ENCODE peak calls at places on chromosomes 13 and 19, in four cellular contexts. H is GM12878, I is HepG2, G is K562. X is an unnamed sample.

GRCh38 chr13:24632382-24633121 is 47.7 kb upstream of the ATP12A start:
- DNase-seq in H (no peak), G (no peak), I (no peak), X (no peak)

GRCh38 chr13:113917523-113918371 is 53.9 kb upstream of the GAS6 start:
- DNase-seq in H (no peak), I (no peak), G (no peak), X (no peak)

GRCh38 chr19:48644355-48644754 is 1.6 kb downstream of the CA11 start:
- DNase-seq in I (no peak), G (no peak), H (no peak), X (no peak)

GRCh38 chr13:87123987-87124784 is 547.0 kb upstream of the SLITRK5 start:
- DNase-seq in G (peak; percentile 1), I (peak; percentile 10), H (no peak), X (peak; percentile 48)

GRCh38 chr19:57566396-57567256 is 7.0 kb upstream of the ZNF550 start:
- DNase-seq in H (no peak), I (no peak), G (peak; percentile 26), X (peak; percentile 60)

GRCh38 chr13:45446181-45446580 is 18.6 kb upstream of the COG3 start:
- DNase-seq in I (no peak), H (no peak), G (no peak), X (no peak)

GRCh38 chr13:20127563-20128458 is 33.0 kb downstream of the GJA3 start:
- DNase-seq in G (no peak), I (peak; percentile 53), H (no peak), X (peak; percentile 68)

GRCh38 chr19:41239363-41239762 is 20.3 kb downstream of the AXL start:
- DNase-seq in H (no peak), G (no peak), I (no peak), X (no peak)

GRCh38 chr13:35994131-35994966 is 136.8 kb downstream of the DCLK1 start:
- DNase-seq in I (no peak), H (no peak), G (no peak), X (no peak)

GRCh38 chr13:44306401-44307192 is 67.0 kb upstream of the SERP2 start:
- DNase-seq in H (no peak), I (no peak), G (no peak), X (peak; percentile 62)

GRCh38 chr13:104937881-104938280 is 1597.6 kb downstream of the EFNB2 start:
- DNase-seq in G (no peak), I (no peak), H (no peak), X (no peak)

GRCh38 chr13:66489586-66489985 is 740.5 kb downstream of the PCDH9 start:
- DNase-seq in I (no peak), H (no peak), G (no peak), X (no peak)

GRCh38 chr19:15466851-15467733 is 2.7 kb upstream of the RASAL3 start:
- DNase-seq in H (peak; percentile 97), G (no peak), I (no peak), X (no peak)

GRCh38 chr19:46296722-46297431 is at the start of gene HIF3A:
- DNase-seq in I (no peak), H (no peak), G (peak; percentile 50), X (peak; percentile 99)

GRCh38 chr13:97855570-97855970 is 97.9 kb upstream of the IPO5 start:
- DNase-seq in I (peak; percentile 55), G (peak; percentile 39), H (peak; percentile 13), X (peak; percentile 92)

GRCh38 chr13:101144808-101145419 is 271.4 kb downstream of the NALCN start:
- DNase-seq in G (peak; percentile 12), H (peak; percentile 5), I (peak; percentile 38), X (peak; percentile 78)

GRCh38 chr13:105579821-105580707 is 955.4 kb downstream of the EFNB2 start:
- DNase-seq in I (no peak), H (no peak), G (no peak), X (no peak)

GRCh38 chr13:22812793-22813192 is 368.0 kb upstream of the SGCG start:
- DNase-seq in H (no peak), I (no peak), G (peak; percentile 5), X (no peak)

GRCh38 chr19:12791345-12792047 is at the start of gene JUNB:
- DNase-seq in H (peak; percentile 86), I (peak; percentile 88), G (peak; percentile 95), X (peak; percentile 87)

GRCh38 chr13:32838985-32839384 is 177.2 kb upstream of the KL start:
- DNase-seq in G (no peak), I (peak; percentile 24), H (no peak), X (no peak)

GRCh38 chr19:49118565-49119410 is at the start of gene C19orf73:
- DNase-seq in H (peak; percentile 69), I (peak; percentile 82), G (peak; percentile 99), X (peak; percentile 96)

GRCh38 chr19:10553943-10554381 is 10.3 kb downstream of the ATG4D start:
- DNase-seq in H (peak; percentile 55), G (no peak), I (no peak), X (no peak)

GRCh38 chr13:73341748-73342147 is 282.9 kb downstream of the KLF5 start:
- DNase-seq in H (no peak), G (no peak), I (no peak), X (peak; percentile 41)

GRCh38 chr13:87810391-87810801 is 139.2 kb downstream of the SLITRK5 start:
- DNase-seq in H (no peak), I (peak; percentile 18), G (no peak), X (peak; percentile 74)

GRCh38 chr19:52688335-52688734 is 46.5 kb downstream of the ZNF611 start:
- DNase-seq in I (no peak), G (no peak), H (no peak), X (no peak)

GRCh38 chr19:4197228-4197624 is 14.7 kb downstream of the ANKRD24 start:
- DNase-seq in I (no peak), H (no peak), G (no peak), X (no peak)

GRCh38 chr19:52070496-52070895 is 21.9 kb upstream of the ZNF432 start:
- DNase-seq in H (no peak), I (no peak), G (no peak), X (no peak)

GRCh38 chr19:34773555-34773864 is 495 bp upstream of the ZNF599 start:
- DNase-seq in G (no peak), H (no peak), I (no peak), X (no peak)

GRCh38 chr13:28613562-28613961 is 45.4 kb upstream of the POMP start:
- DNase-seq in I (no peak), H (no peak), G (no peak), X (no peak)

GRCh38 chr19:53998223-53998622 is 6.8 kb downstream of the CACNG6 start:
- DNase-seq in I (no peak), G (no peak), H (no peak), X (peak; percentile 19)

GRCh38 chr13:112217431-112217830 is 150.5 kb downstream of the SOX1 start:
- DNase-seq in H (no peak), I (no peak), G (no peak), X (no peak)
- TF ChIP-seq POLR2AphosphoS5 in H (no peak), I (no peak), G (no peak), X (no peak)

GRCh38 chr13:90447034-90447734 is 900.3 kb upstream of the MIR17HG start:
- DNase-seq in H (no peak), I (no peak), G (no peak), X (no peak)

GRCh38 chr13:90447735-90448103 is 899.8 kb upstream of the MIR17HG start:
- DNase-seq in H (no peak), G (no peak), I (no peak), X (peak; percentile 44)

GRCh38 chr13:90444232-90444631 is 903.3 kb upstream of the MIR17HG start:
- DNase-seq in H (no peak), G (no peak), I (no peak), X (no peak)

GRCh38 chr13:90445179-90445578 is 902.3 kb upstream of the MIR17HG start:
- DNase-seq in I (no peak), G (no peak), H (no peak), X (peak; percentile 60)

DNA sequence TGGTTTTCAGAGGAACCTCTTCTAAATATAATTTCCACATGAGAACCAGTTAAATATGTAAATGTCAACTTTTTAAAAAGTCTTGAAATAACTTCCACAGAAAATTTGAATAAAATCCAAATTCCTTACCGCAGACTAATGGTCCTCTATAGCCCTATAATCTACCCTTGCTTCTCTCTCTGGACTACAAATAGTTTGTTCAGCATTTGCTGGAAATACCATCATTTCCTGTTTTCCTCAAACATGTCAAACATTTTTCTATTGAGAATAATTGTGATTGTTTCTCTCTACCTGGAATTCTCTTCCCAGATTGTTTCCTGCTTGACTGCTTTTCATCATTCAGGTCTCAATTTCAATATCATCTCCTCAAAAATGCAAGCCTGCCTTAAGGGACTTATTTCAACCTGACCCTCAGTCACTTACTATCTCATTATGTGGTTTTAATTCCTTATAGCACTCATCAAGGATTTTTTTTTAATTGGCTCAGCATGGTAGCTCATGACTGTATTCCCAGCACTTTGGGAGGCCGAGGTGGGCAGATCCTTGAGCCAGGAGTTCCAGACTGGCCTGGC is 898.9 kb upstream of the MIR17HG start:
- DNase-seq in G (no peak), H (no peak), I (no peak), X (no peak)
- TF ChIP-seq JUNB in G (no peak), H (no peak), I (no peak), X (no peak)

DNA sequence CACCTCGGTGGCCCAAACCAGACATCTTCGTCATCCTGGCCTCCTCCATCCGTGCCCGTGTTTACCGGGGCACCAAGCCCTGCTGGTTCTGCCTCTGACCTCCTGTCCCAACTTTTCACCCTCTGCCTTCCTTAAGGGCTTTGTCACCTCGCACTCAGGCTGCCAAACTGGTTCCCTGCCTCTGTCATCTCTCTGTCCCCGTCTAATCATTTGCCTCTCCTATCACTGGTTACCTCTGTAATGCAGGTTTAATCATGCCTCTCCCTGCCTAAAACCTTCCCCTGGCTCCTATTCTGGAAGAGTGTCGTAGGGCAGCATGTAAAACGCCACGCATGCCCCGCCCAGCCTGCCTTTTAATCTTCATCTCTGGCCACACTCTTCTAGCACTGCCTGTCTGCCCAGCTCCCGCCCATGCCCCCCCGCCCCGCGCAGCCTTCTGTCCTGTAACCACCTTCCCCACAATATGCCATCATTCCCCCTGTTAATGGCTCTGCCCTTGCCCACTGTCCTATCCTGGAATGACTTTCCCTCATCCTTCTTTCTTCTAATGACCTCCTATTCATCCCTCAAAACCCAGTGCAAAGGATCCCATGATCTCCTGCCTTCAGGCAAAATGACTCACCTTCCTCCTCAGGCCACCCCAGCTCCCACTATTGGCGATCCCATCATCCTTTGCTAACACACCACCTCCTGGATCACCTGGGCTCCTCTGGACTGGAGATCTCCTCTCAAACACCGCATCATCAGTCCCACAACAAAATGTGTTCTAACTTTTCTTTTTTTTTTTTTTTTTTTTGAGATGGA is 66.7 kb downstream of the PEX11G start:
- DNase-seq in G (no peak), H (no peak), I (no peak), X (no peak)
- TF ChIP-seq POLR2AphosphoS5 in G (no peak), H (no peak), I (no peak), X (no peak)

GRCh38 chr13:39601636-39602035 is 1.4 kb downstream of the LHFPL6 start:
- DNase-seq in G (no peak), I (no peak), H (no peak), X (no peak)

GRCh38 chr13:39602277-39602613 is 748 bp downstream of the LHFPL6 start:
- DNase-seq in I (no peak), H (no peak), G (no peak), X (no peak)

GRCh38 chr13:39602614-39603366 is at the start of gene LHFPL6:
- DNase-seq in I (peak; percentile 3), G (no peak), H (no peak), X (peak; percentile 88)

GRCh38 chr13:39599842-39600241 is 3.2 kb downstream of the LHFPL6 start:
- DNase-seq in H (no peak), I (no peak), G (no peak), X (no peak)

DNA sequence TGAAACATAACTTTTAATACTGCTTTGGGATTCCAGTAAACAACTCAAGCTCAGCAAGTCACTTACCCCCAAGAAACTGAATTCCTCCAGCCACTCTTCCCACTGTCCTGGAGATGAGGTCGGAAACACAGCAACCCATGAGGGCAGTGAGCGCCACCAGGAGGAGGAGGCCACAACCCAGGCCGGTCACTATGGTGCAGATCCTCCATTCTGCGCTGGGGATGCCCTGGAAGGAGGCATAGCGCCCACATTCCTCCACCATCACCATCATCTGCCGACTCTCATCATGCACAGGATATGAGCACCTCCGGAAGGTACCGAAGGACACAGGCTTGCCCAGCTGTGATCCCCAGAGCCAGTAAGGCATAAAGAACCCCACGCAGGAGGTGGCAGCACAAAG is 2.2 kb downstream of the LHFPL6 start:
- DNase-seq in G (no peak), H (no peak), I (no peak), X (peak; percentile 70)
- TF ChIP-seq JUNB in G (no peak), H (no peak), I (no peak), X (no peak)

X was measured in GM23338.